ENCODE peak calls at places on chromosomes 4 and X, in nine cellular contexts. One of them, this sample, is unnamed.

GRCh38 chr4:37383579-37384229 is 139.2 kb downstream of the NWD2 start:
- DNase-seq in tibial nerve: peak; percentile 13
- DNase-seq in breast epithelium: no peak
- DNase-seq in transverse colon: peak; percentile 15
- DNase-seq in H54: peak; percentile 1
- DNase-seq in HCT116: peak; percentile 36
- DNase-seq in body of pancreas: peak; percentile 22
- DNase-seq in suprapubic skin: no peak
- DNase-seq in upper lobe of left lung: no peak
- DNase-seq in this sample: no peak

GRCh38 chrX:1578511-1579173 is 12.8 kb upstream of the AKAP17A start:
- DNase-seq in tibial nerve: no peak
- DNase-seq in breast epithelium: no peak
- DNase-seq in transverse colon: no peak
- DNase-seq in H54: no peak
- DNase-seq in HCT116: no peak
- DNase-seq in body of pancreas: no peak
- DNase-seq in suprapubic skin: no peak
- DNase-seq in upper lobe of left lung: no peak
- DNase-seq in this sample: no peak

GRCh38 chr4:103365285-103365684 is 167.1 kb upstream of the CENPE start:
- DNase-seq in tibial nerve: no peak
- DNase-seq in breast epithelium: no peak
- DNase-seq in transverse colon: no peak
- DNase-seq in H54: no peak
- DNase-seq in HCT116: no peak
- DNase-seq in body of pancreas: no peak
- DNase-seq in suprapubic skin: no peak
- DNase-seq in upper lobe of left lung: no peak
- DNase-seq in this sample: no peak

GRCh38 chr4:102439835-102440234 is 61.3 kb upstream of the NFKB1 start:
- DNase-seq in tibial nerve: peak; percentile 17
- DNase-seq in breast epithelium: no peak
- DNase-seq in transverse colon: no peak
- DNase-seq in H54: no peak
- DNase-seq in HCT116: no peak
- DNase-seq in body of pancreas: no peak
- DNase-seq in suprapubic skin: no peak
- DNase-seq in upper lobe of left lung: no peak
- DNase-seq in this sample: no peak

GRCh38 chr4:171794528-171794927 is 18.7 kb upstream of the GALNTL6 start:
- DNase-seq in tibial nerve: no peak
- DNase-seq in breast epithelium: no peak
- DNase-seq in transverse colon: no peak
- DNase-seq in H54: no peak
- DNase-seq in HCT116: no peak
- DNase-seq in body of pancreas: no peak
- DNase-seq in suprapubic skin: no peak
- DNase-seq in upper lobe of left lung: no peak
- DNase-seq in this sample: no peak

GRCh38 chr4:156983366-156983765 is 11.8 kb upstream of the PDGFC start:
- DNase-seq in tibial nerve: no peak
- DNase-seq in breast epithelium: no peak
- DNase-seq in transverse colon: no peak
- DNase-seq in H54: no peak
- DNase-seq in HCT116: no peak
- DNase-seq in body of pancreas: no peak
- DNase-seq in suprapubic skin: no peak
- DNase-seq in upper lobe of left lung: no peak
- DNase-seq in this sample: no peak

GRCh38 chr4:161629694-161630441 is 533.9 kb downstream of the FSTL5 start:
- DNase-seq in tibial nerve: no peak
- DNase-seq in breast epithelium: no peak
- DNase-seq in transverse colon: no peak
- DNase-seq in H54: no peak
- DNase-seq in HCT116: no peak
- DNase-seq in body of pancreas: no peak
- DNase-seq in suprapubic skin: no peak
- DNase-seq in upper lobe of left lung: no peak
- DNase-seq in this sample: no peak

GRCh38 chr4:23929248-23929647 is 39.4 kb upstream of the PPARGC1A start:
- DNase-seq in tibial nerve: no peak
- DNase-seq in breast epithelium: no peak
- DNase-seq in transverse colon: no peak
- DNase-seq in H54: no peak
- DNase-seq in HCT116: no peak
- DNase-seq in body of pancreas: no peak
- DNase-seq in suprapubic skin: no peak
- DNase-seq in upper lobe of left lung: no peak
- DNase-seq in this sample: no peak

GRCh38 chr4:72390409-72390808 is 178.6 kb downstream of the ADAMTS3 start:
- DNase-seq in tibial nerve: no peak
- DNase-seq in breast epithelium: no peak
- DNase-seq in transverse colon: no peak
- DNase-seq in H54: no peak
- DNase-seq in HCT116: no peak
- DNase-seq in body of pancreas: no peak
- DNase-seq in suprapubic skin: no peak
- DNase-seq in upper lobe of left lung: no peak
- DNase-seq in this sample: no peak

GRCh38 chr4:153488006-153488718 is 22.0 kb downstream of the TMEM131L start:
- DNase-seq in tibial nerve: no peak
- DNase-seq in breast epithelium: no peak
- DNase-seq in transverse colon: peak; percentile 37
- DNase-seq in H54: no peak
- DNase-seq in HCT116: no peak
- DNase-seq in body of pancreas: no peak
- DNase-seq in suprapubic skin: no peak
- DNase-seq in upper lobe of left lung: peak; percentile 67
- DNase-seq in this sample: no peak
- TF ChIP-seq POLR2A in tibial nerve: no peak
- TF ChIP-seq POLR2A in breast epithelium: no peak
- TF ChIP-seq POLR2A in transverse colon: no peak
- TF ChIP-seq POLR2A in H54: no peak
- TF ChIP-seq POLR2A in HCT116: no peak
- TF ChIP-seq POLR2A in body of pancreas: no peak
- TF ChIP-seq POLR2A in suprapubic skin: no peak
- TF ChIP-seq POLR2A in upper lobe of left lung: no peak
- TF ChIP-seq POLR2A in this sample: no peak

DNA sequence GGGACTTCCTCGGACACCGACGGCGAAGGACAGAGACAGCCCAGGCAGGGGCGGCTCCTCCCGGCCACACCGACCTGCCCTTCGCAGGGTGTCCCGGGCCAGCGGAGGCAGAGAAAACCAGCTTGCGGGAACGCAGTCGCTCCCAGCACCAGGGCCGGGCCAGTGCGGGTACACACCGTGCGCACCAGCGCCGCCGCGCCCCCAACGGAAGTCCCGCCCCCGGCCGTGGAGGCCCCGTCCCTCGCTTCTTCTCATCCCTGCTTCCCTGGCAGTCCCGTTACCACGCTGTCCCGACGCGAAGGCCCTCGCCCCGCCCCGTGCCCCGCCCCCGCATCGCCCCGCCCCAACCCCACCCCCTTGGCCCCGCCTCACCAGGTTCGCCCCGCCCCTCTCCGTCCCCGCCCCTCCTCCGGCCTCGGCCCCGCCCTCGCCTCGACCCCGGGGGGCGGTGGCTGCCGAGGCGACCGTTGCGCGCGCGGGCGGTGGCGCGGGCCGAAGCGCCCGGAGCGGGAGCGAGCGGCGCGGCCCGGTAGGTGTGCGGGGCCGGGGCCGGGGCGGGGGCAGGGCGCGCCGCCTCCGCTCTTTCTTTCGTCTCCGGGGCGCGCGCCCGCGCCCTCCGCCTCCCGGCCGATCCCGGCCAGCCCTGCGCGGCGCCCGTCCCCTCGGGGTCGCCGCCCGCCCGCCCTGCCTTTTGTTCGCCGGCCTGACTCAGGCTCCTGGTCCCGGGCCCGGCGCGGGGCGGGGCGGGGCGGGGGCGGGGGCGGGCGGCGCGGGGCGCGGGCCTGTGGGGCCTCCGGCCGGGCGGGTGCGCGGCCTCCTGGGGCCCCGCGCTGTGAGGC is at the start of gene RGS12:
- DNase-seq in tibial nerve: peak; percentile 87
- DNase-seq in breast epithelium: peak; percentile 96
- DNase-seq in transverse colon: peak; percentile 97
- DNase-seq in H54: peak; percentile 98
- DNase-seq in HCT116: peak; percentile 26
- DNase-seq in body of pancreas: peak; percentile 96
- DNase-seq in suprapubic skin: peak; percentile 97
- DNase-seq in upper lobe of left lung: peak; percentile 99
- DNase-seq in this sample: peak; percentile 96
- TF ChIP-seq POLR2A in tibial nerve: peak; percentile 87
- TF ChIP-seq POLR2A in breast epithelium: peak; percentile 83
- TF ChIP-seq POLR2A in transverse colon: peak; percentile 93
- TF ChIP-seq POLR2A in H54: peak; percentile 88
- TF ChIP-seq POLR2A in HCT116: peak; percentile 50
- TF ChIP-seq POLR2A in body of pancreas: peak; percentile 87
- TF ChIP-seq POLR2A in suprapubic skin: peak; percentile 80
- TF ChIP-seq POLR2A in upper lobe of left lung: peak; percentile 43
- TF ChIP-seq POLR2A in this sample: peak; percentile 88

GRCh38 chrX:107656965-107657364 is 28.7 kb downstream of the PRPS1 start:
- DNase-seq in tibial nerve: no peak
- DNase-seq in breast epithelium: no peak
- DNase-seq in transverse colon: no peak
- DNase-seq in H54: no peak
- DNase-seq in HCT116: no peak
- DNase-seq in body of pancreas: no peak
- DNase-seq in suprapubic skin: no peak
- DNase-seq in upper lobe of left lung: no peak
- DNase-seq in this sample: no peak

GRCh38 chrX:107658660-107659059 is 30.4 kb downstream of the PRPS1 start:
- DNase-seq in tibial nerve: no peak
- DNase-seq in breast epithelium: no peak
- DNase-seq in transverse colon: no peak
- DNase-seq in H54: no peak
- DNase-seq in HCT116: no peak
- DNase-seq in body of pancreas: no peak
- DNase-seq in suprapubic skin: no peak
- DNase-seq in upper lobe of left lung: no peak
- DNase-seq in this sample: no peak

GRCh38 chrX:107659286-107659685 is 31.0 kb downstream of the PRPS1 start:
- DNase-seq in tibial nerve: no peak
- DNase-seq in breast epithelium: no peak
- DNase-seq in transverse colon: no peak
- DNase-seq in H54: no peak
- DNase-seq in HCT116: no peak
- DNase-seq in body of pancreas: no peak
- DNase-seq in suprapubic skin: no peak
- DNase-seq in upper lobe of left lung: no peak
- DNase-seq in this sample: no peak

GRCh38 chrX:107659768-107660167 is 31.5 kb downstream of the PRPS1 start:
- DNase-seq in tibial nerve: peak; percentile 43
- DNase-seq in breast epithelium: no peak
- DNase-seq in transverse colon: no peak
- DNase-seq in H54: no peak
- DNase-seq in HCT116: no peak
- DNase-seq in body of pancreas: peak; percentile 51
- DNase-seq in suprapubic skin: no peak
- DNase-seq in upper lobe of left lung: no peak
- DNase-seq in this sample: no peak

DNA sequence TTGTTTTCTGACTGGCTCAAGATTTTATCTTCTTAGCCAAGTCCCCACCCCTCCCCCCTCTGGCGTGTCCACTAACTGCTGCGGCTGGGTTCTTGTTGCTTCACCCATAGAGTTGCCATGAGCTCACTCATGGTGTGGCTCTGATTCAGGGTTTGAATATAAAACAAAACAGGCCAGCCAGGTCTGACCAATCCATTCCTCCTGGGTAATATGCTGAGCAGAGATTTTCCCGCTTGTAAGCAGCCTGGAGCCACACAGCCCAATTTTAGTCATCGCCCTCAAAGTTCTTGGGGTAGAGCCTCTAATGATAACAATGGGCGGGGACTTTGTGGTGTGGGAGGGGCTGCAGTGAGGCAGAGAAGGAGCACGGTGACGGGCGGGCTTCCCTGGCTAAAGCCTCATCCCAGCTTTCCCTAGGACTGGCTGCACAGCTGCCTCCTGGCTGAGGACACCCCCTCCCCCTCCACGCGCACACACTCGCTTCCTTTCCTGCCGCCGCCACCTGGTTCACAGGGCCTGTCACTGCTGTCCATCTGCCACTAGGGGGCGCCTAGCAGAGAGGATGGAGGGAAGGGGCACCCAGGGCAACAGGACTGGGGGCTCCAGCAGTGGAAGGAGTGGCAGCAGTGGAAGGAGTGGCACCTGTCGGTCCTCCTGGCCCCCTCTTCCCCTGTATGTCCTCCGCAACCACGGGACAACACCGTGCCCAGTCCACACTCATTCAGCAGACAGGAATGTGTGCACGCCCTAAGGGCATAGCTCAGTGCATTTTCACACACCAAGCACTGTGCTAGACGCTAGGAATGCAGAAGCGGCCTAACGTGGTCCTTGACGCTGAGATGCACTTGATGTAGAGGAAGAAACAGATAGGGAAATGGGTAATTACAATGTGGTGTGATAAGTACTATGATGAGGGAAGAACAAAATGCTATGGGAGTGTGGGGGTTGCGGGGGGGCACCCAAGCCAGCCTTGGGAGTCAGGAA is 26.8 kb downstream of the PRPS1 start:
- DNase-seq in tibial nerve: peak; percentile 27
- DNase-seq in breast epithelium: no peak
- DNase-seq in transverse colon: peak; percentile 59
- DNase-seq in H54: peak; percentile 53
- DNase-seq in HCT116: peak; percentile 34
- DNase-seq in body of pancreas: peak; percentile 68
- DNase-seq in suprapubic skin: peak; percentile 75
- DNase-seq in upper lobe of left lung: peak; percentile 41
- DNase-seq in this sample: no peak
- TF ChIP-seq POLR2A in tibial nerve: no peak
- TF ChIP-seq POLR2A in breast epithelium: no peak
- TF ChIP-seq POLR2A in transverse colon: no peak
- TF ChIP-seq POLR2A in H54: no peak
- TF ChIP-seq POLR2A in HCT116: no peak
- TF ChIP-seq POLR2A in body of pancreas: no peak
- TF ChIP-seq POLR2A in suprapubic skin: no peak
- TF ChIP-seq POLR2A in upper lobe of left lung: no peak
- TF ChIP-seq POLR2A in this sample: no peak

DNA sequence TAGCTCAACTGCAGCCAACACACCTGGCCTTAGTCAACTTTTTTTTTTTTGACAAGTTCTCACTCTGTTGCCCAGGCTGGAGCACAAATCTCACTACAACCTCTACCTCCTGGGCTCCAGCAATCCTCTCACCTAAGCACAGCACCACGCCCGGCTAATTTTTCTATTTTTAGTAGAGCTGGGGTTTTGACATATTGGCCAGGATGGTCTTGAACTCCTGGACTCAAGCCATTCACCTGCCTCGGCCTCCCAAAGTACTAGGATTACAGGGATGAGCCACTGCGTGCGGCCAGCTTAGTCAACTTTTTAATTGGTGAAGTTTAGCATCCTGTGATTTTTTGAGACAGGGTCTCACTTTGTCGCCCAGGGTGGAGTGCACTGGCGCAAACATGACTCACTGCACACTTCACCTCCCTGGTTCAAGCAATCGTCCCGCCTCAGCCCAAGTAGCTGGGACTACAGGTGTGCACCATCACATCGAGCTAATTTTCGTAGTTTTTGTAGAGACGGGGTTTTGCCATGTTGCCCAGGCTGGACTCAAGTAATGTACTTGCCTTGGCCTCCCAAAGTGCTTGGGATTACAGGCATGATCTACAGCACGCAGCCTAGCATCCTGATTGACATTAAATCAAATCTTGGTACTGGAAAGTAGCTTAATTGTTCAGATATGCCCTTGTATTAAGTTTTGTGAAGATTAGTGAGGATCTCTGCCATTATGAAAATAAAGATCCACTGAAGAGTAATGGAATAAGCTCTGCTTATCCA is 8.3 kb downstream of the HNRNPDL start:
- DNase-seq in tibial nerve: no peak
- DNase-seq in breast epithelium: no peak
- DNase-seq in transverse colon: no peak
- DNase-seq in H54: no peak
- DNase-seq in HCT116: no peak
- DNase-seq in body of pancreas: no peak
- DNase-seq in suprapubic skin: no peak
- DNase-seq in upper lobe of left lung: no peak
- DNase-seq in this sample: no peak
- TF ChIP-seq POLR2A in tibial nerve: no peak
- TF ChIP-seq POLR2A in breast epithelium: no peak
- TF ChIP-seq POLR2A in transverse colon: no peak
- TF ChIP-seq POLR2A in H54: no peak
- TF ChIP-seq POLR2A in HCT116: no peak
- TF ChIP-seq POLR2A in body of pancreas: no peak
- TF ChIP-seq POLR2A in suprapubic skin: no peak
- TF ChIP-seq POLR2A in upper lobe of left lung: no peak
- TF ChIP-seq POLR2A in this sample: no peak

This sample was measured in vagina.